ENCODE peak calls at places on chromosome 1, in nine cellular contexts. M, G, I, U, A, R, L, B and J are unnamed samples.

GRCh38 chr1:40049745-40050144 is 9.2 kb downstream of the CAP1 start:
- DNase-seq in M (no peak), G (no peak), I (no peak), U (no peak), A (no peak), R (no peak), L (no peak), B (no peak), J (peak; percentile 38)

GRCh38 chr1:10634428-10635384 is 160.0 kb downstream of the PEX14 start:
- DNase-seq in M (no peak), G (peak; percentile 59), I (peak; percentile 46), U (no peak), A (no peak), R (no peak), L (no peak), B (no peak), J (no peak)

GRCh38 chr1:98706173-98706848 is 44.8 kb downstream of the SNX7 start:
- DNase-seq in M (no peak), G (no peak), I (no peak), U (no peak), A (no peak), R (no peak), L (no peak), B (no peak), J (no peak)

GRCh38 chr1:190169311-190170067 is 308.2 kb downstream of the BRINP3 start:
- DNase-seq in M (no peak), G (no peak), I (no peak), U (no peak), A (no peak), R (no peak), L (no peak), B (no peak), J (no peak)

GRCh38 chr1:210373878-210374599 is 45.3 kb downstream of the HHAT start:
- DNase-seq in M (peak; percentile 99), G (no peak), I (peak; percentile 91), U (peak; percentile 89), A (peak; percentile 42), R (peak; percentile 97), L (no peak), B (peak; percentile 50), J (peak; percentile 82)

GRCh38 chr1:190478193-190479007 is 736 bp upstream of the BRINP3 start:
- DNase-seq in M (no peak), G (no peak), I (peak; percentile 38), U (no peak), A (no peak), R (peak; percentile 84), L (no peak), B (no peak), J (no peak)

GRCh38 chr1:200058341-200058740 is 30.8 kb downstream of the NR5A2 start:
- DNase-seq in M (no peak), G (no peak), I (no peak), U (no peak), A (no peak), R (no peak), L (no peak), B (no peak), J (no peak)

GRCh38 chr1:33763406-33763805 is 100.5 kb upstream of the HMGB4 start:
- DNase-seq in M (no peak), G (peak; percentile 38), I (no peak), U (no peak), A (no peak), R (peak; percentile 38), L (no peak), B (no peak), J (no peak)

GRCh38 chr1:100627018-100627716 is 89.2 kb downstream of the GPR88 start:
- DNase-seq in M (no peak), G (no peak), I (peak; percentile 16), U (no peak), A (no peak), R (no peak), L (no peak), B (no peak), J (no peak)

GRCh38 chr1:205440476-205441317 is 15.1 kb downstream of the BLACAT1 start:
- DNase-seq in M (peak; percentile 90), G (peak; percentile 38), I (peak; percentile 51), U (no peak), A (no peak), R (peak; percentile 90), L (no peak), B (peak; percentile 71), J (peak; percentile 5)

GRCh38 chr1:205441716-205442050 is 14.2 kb downstream of the BLACAT1 start:
- DNase-seq in M (no peak), G (no peak), I (no peak), U (no peak), A (no peak), R (peak; percentile 72), L (no peak), B (no peak), J (no peak)

GRCh38 chr1:205440121-205440475 is 15.7 kb downstream of the BLACAT1 start:
- DNase-seq in M (no peak), G (no peak), I (no peak), U (no peak), A (no peak), R (no peak), L (no peak), B (no peak), J (no peak)

GRCh38 chr1:205442051-205442721 is 13.7 kb downstream of the BLACAT1 start:
- DNase-seq in M (no peak), G (no peak), I (no peak), U (no peak), A (no peak), R (peak; percentile 68), L (no peak), B (no peak), J (no peak)

DNA sequence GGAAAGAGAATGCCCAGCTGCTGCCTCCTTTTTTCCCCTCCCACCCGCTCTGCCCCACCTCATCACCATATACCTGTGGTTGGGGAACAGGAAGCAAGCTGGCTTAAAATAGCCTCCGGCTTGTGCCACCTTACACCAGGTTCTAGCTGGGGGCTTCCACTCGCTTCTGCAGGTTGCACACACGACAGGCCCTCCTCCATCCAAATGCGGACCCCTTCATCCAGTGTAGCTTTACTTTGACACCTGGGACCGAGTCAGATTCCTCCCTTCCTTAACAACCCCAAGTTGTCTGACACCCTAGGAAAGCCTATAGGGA is 14.6 kb downstream of the BLACAT1 start:
- DNase-seq in M (no peak), G (no peak), I (no peak), U (no peak), A (no peak), R (no peak), L (no peak), B (no peak), J (no peak)
- TF ChIP-seq CTCF in M (no peak), G (no peak), I (no peak), U (no peak), A (no peak), R (no peak), L (no peak), B (no peak), J (no peak)

GRCh38 chr1:59315529-59316433 is 18.9 kb downstream of the FGGY start:
- DNase-seq in M (no peak), G (no peak), I (no peak), U (no peak), A (no peak), R (no peak), L (no peak), B (no peak), J (no peak)
- H3K4me3 ChIP-seq in M (no peak overlapping the region), G (no peak overlapping the region), I (no peak overlapping the region), U (no peak overlapping the region), A (no peak overlapping the region), R (no peak overlapping the region), L (no peak overlapping the region), B (no peak overlapping the region), J (no peak overlapping the region)

GRCh38 chr1:24390924-24391782 is 22.4 kb downstream of the STPG1 start:
- DNase-seq in M (no peak), G (peak; percentile 79), I (peak; percentile 71), U (no peak), A (peak; percentile 83), R (peak; percentile 90), L (peak; percentile 15), B (peak; percentile 65), J (peak; percentile 66)
- TF ChIP-seq CTCF in M (peak; percentile 96), G (peak; percentile 96), I (peak; percentile 80), U (peak; percentile 96), A (peak; percentile 91), R (peak; percentile 97), L (peak; percentile 90), B (peak; percentile 92), J (peak; percentile 92)

GRCh38 chr1:170659404-170660035 is 4.4 kb upstream of the PRRX1 start:
- DNase-seq in M (no peak), G (no peak), I (no peak), U (no peak), A (no peak), R (peak; percentile 54), L (no peak), B (no peak), J (no peak)
- H3K4me3 ChIP-seq in M (no peak overlapping the region), G (no peak overlapping the region), I (no peak overlapping the region), U (no peak overlapping the region), A (no peak overlapping the region), R (no peak overlapping the region), L (no peak overlapping the region), B (no peak overlapping the region), J (no peak overlapping the region)

GRCh38 chr1:63073530-63074306 is 248.6 kb upstream of the FOXD3 start:
- DNase-seq in M (no peak), G (no peak), I (no peak), U (no peak), A (peak; percentile 34), R (peak; percentile 79), L (no peak), B (no peak), J (no peak)
- TF ChIP-seq CTCF in M (peak; percentile 60), G (no peak), I (no peak), U (peak; percentile 42), A (peak; percentile 38), R (peak; percentile 65), L (no peak), B (no peak), J (no peak)

GRCh38 chr1:66549017-66549416 is 15.1 kb downstream of the SGIP1 start:
- DNase-seq in M (no peak), G (no peak), I (no peak), U (no peak), A (no peak), R (no peak), L (no peak), B (no peak), J (no peak)

GRCh38 chr1:66552829-66553228 is 18.9 kb downstream of the SGIP1 start:
- DNase-seq in M (no peak), G (no peak), I (no peak), U (no peak), A (no peak), R (peak; percentile 59), L (no peak), B (no peak), J (no peak)

GRCh38 chr1:66553846-66554245 is 19.9 kb downstream of the SGIP1 start:
- DNase-seq in M (no peak), G (no peak), I (no peak), U (no peak), A (no peak), R (no peak), L (no peak), B (no peak), J (no peak)

GRCh38 chr1:66552287-66552686 is 18.3 kb downstream of the SGIP1 start:
- DNase-seq in M (no peak), G (no peak), I (no peak), U (no peak), A (no peak), R (no peak), L (no peak), B (no peak), J (no peak)

GRCh38 chr1:66550243-66550642 is 16.3 kb downstream of the SGIP1 start:
- DNase-seq in M (no peak), G (no peak), I (no peak), U (no peak), A (no peak), R (no peak), L (no peak), B (no peak), J (no peak)
- H3K4me3 ChIP-seq in M (no peak overlapping the region), G (no peak overlapping the region), I (no peak overlapping the region), U (no peak overlapping the region), A (no peak overlapping the region), R (no peak overlapping the region), L (no peak overlapping the region), B (no peak overlapping the region), J (no peak overlapping the region)